ENCODE peak calls at places on chromosomes 5 and 9, in four cellular contexts. I is thyroid gland, R is uterus, L is IMR-90. W is an unnamed sample.
A peak's percentile ranks its signal among the peaks of the same experiment; 100 is the strongest.

GRCh38 chr9:130660683-130661460 is 3.5 kb upstream of the PRDM12 start:
- DNase-seq in I (no peak), R (no peak), L (no peak), W (no peak)

GRCh38 chr5:170631471-170632195 is 127.8 kb downstream of the KCNIP1 start:
- DNase-seq in I (no peak), R (no peak), L (no peak), W (no peak)

GRCh38 chr9:9257999-9258398 is 1354.8 kb downstream of the PTPRD start:
- DNase-seq in I (no peak), R (no peak), L (no peak), W (no peak)

GRCh38 chr5:168987540-168988300 is 313.2 kb downstream of the SLIT3 start:
- DNase-seq in I (peak; percentile 78), R (peak; percentile 74), L (peak; percentile 58), W (peak; percentile 38)

GRCh38 chr5:123670981-123671557 is 159.1 kb downstream of the CSNK1G3 start:
- DNase-seq in I (peak; percentile 54), R (peak; percentile 46), L (peak; percentile 30), W (peak; percentile 37)

GRCh38 chr5:32499261-32499660 is 54.7 kb upstream of the ZFR start:
- DNase-seq in I (no peak), R (no peak), L (no peak), W (no peak)

GRCh38 chr5:121489972-121490371 is 361.7 kb upstream of the FTMT start:
- DNase-seq in I (no peak), R (no peak), L (no peak), W (no peak)

GRCh38 chr5:54387659-54388232 is 67.8 kb upstream of the HSPB3 start:
- DNase-seq in I (no peak), R (no peak), L (peak; percentile 63), W (no peak)

GRCh38 chr5:102341918-102342317 is 45.8 kb upstream of the SLCO4C1 start:
- DNase-seq in I (no peak), R (no peak), L (no peak), W (no peak)

GRCh38 chr5:96714951-96715451 is 52.8 kb downstream of the CAST start:
- DNase-seq in I (peak; percentile 52), R (peak; percentile 55), L (peak; percentile 91), W (peak; percentile 60)

GRCh38 chr9:126317513-126317912 is 9.1 kb upstream of the MVB12B start:
- DNase-seq in I (peak; percentile 8), R (no peak), L (peak; percentile 25), W (no peak)

GRCh38 chr5:11563822-11564221 is 340.4 kb downstream of the CTNND2 start:
- DNase-seq in I (no peak), R (no peak), L (no peak), W (no peak)

GRCh38 chr9:131423171-131423581 is 29.3 kb downstream of the PRRC2B start:
- DNase-seq in I (peak; percentile 94), R (peak; percentile 61), L (peak; percentile 91), W (peak; percentile 70)

GRCh38 chr9:129113645-129114304 is 2.6 kb downstream of the PTPA start:
- DNase-seq in I (no peak), R (no peak), L (no peak), W (no peak)

GRCh38 chr9:89080193-89080592 is 88.9 kb downstream of the S1PR3 start:
- DNase-seq in I (peak; percentile 4), R (peak; percentile 61), L (peak; percentile 23), W (no peak)

GRCh38 chr5:38660194-38660668 is 103.8 kb upstream of the LIFR start:
- DNase-seq in I (no peak), R (no peak), L (no peak), W (no peak)

GRCh38 chr9:134215395-134215708 is 51.0 kb upstream of the RNU6ATAC start:
- DNase-seq in I (no peak), R (no peak), L (no peak), W (no peak)

GRCh38 chr9:38215465-38215864 is 146.4 kb upstream of the SHB start:
- DNase-seq in I (no peak), R (no peak), L (no peak), W (no peak)

GRCh38 chr5:76422175-76422574 is 19.1 kb downstream of the IQGAP2 start:
- DNase-seq in I (peak; percentile 53), R (no peak), L (no peak), W (no peak)

GRCh38 chr5:74640450-74641013 is at the start of gene ENC1:
- DNase-seq in I (peak; percentile 82), R (peak; percentile 58), L (peak; percentile 84), W (peak; percentile 89)

GRCh38 chr9:134050726-134051125 is 17.1 kb downstream of the BRD3 start:
- DNase-seq in I (no peak), R (no peak), L (no peak), W (peak; percentile 19)

GRCh38 chr9:97316904-97317303 is 9.4 kb downstream of the CCDC180 start:
- DNase-seq in I (no peak), R (no peak), L (no peak), W (no peak)

GRCh38 chr9:134571946-134572914 is 69.4 kb upstream of the COL5A1 start:
- DNase-seq in I (no peak), R (peak; percentile 8), L (no peak), W (no peak)

GRCh38 chr9:98097836-98098235 is 21.2 kb downstream of the TRIM14 start:
- DNase-seq in I (peak; percentile 32), R (no peak), L (no peak), W (no peak)

GRCh38 chr5:119333421-119333851 is 22.4 kb upstream of the TNFAIP8 start:
- DNase-seq in I (no peak), R (no peak), L (peak; percentile 21), W (no peak)

GRCh38 chr5:134141346-134142050 is 27.0 kb downstream of the TCF7 start:
- DNase-seq in I (no peak), R (no peak), L (no peak), W (no peak)

GRCh38 chr9:112868956-112869594 is 21.6 kb downstream of the SLC46A2 start:
- DNase-seq in I (no peak), R (no peak), L (no peak), W (no peak)
- TF ChIP-seq POLR2A in I (no peak), R (no peak), L (no peak), W (no peak)

DNA sequence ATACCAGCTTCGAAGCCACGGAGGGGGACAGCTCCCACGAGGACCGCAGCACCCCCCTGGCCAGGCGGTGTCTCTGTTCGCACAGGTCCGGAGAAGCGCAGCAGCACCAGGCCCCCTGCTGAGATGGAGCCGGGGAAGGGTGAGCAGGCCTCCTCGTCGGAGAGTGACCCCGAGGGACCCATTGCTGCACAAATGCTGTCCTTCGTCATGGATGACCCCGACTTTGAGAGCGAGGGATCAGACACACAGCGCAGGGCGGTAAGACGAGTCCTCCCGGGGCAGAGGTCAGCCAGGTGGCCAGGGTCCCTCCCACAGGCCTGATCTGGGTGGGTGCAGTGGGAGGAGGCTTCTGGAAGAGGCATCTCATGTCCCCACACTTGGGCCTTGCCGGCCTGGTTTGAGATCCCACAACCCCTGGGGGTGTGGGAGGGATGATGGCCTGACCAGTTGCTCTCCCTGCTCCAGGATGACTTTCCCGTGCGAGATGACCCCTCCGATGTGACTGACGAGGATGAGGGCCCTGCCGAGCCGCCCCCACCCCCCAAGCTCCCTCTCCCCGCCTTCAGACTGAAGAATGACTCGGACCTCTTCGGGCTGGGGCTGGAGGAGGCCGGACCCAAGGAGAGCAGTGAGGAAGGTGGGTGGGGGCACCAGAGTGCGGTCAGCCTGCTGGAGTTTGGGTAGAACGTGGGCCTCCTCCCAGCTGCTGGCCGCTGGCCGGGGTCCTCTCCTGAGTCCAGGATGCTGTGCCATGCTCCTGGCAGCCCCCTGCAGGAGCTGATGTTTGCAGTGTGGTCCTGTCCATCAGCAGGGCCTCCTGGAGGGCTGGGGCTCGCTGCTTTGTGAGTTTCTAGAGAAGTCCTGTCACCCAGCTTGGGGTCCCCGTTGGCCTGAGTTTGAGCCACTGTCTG is 2.8 kb upstream of the AJM1 start:
- DNase-seq in I (no peak), R (no peak), L (no peak), W (no peak)
- TF ChIP-seq POLR2A in I (no peak), R (no peak), L (no peak), W (no peak)

GRCh38 chr9:115689331-115689730 is 464.3 kb upstream of the PAPPA start:
- DNase-seq in I (no peak), R (no peak), L (no peak), W (no peak)

GRCh38 chr9:115691097-115691496 is 462.5 kb upstream of the PAPPA start:
- DNase-seq in I (no peak), R (no peak), L (peak; percentile 99), W (no peak)

GRCh38 chr9:115691686-115692085 is 461.9 kb upstream of the PAPPA start:
- DNase-seq in I (no peak), R (no peak), L (peak; percentile 90), W (no peak)

GRCh38 chr9:115694991-115695390 is 458.6 kb upstream of the PAPPA start:
- DNase-seq in I (no peak), R (no peak), L (peak; percentile 32), W (no peak)

GRCh38 chr9:115694014-115694413 is 459.6 kb upstream of the PAPPA start:
- DNase-seq in I (no peak), R (no peak), L (peak; percentile 93), W (no peak)
- TF ChIP-seq POLR2A in I (no peak), R (no peak), L (no peak), W (no peak)

GRCh38 chr9:132768932-132769894 is 98.9 kb downstream of the GTF3C4 start:
- DNase-seq in I (peak; percentile 52), R (peak; percentile 38), L (peak; percentile 25), W (peak; percentile 76)
- TF ChIP-seq POLR2A in I (peak; percentile 30), R (no peak), L (no peak), W (no peak)

GRCh38 chr9:137802021-137802420 is 75.6 kb upstream of the CACNA1B start:
- DNase-seq in I (no peak), R (no peak), L (no peak), W (no peak)

GRCh38 chr9:137798901-137799629 is 78.5 kb upstream of the CACNA1B start:
- DNase-seq in I (no peak), R (no peak), L (no peak), W (no peak)

GRCh38 chr9:137801023-137801319 is 76.6 kb upstream of the CACNA1B start:
- DNase-seq in I (no peak), R (no peak), L (no peak), W (no peak)

GRCh38 chr9:137799630-137799983 is 78.0 kb upstream of the CACNA1B start:
- DNase-seq in I (no peak), R (no peak), L (no peak), W (no peak)

GRCh38 chr9:137800196-137801022 is 77.2 kb upstream of the CACNA1B start:
- DNase-seq in I (no peak), R (no peak), L (no peak), W (no peak)
- TF ChIP-seq POLR2A in I (no peak), R (no peak), L (no peak), W (no peak)

W was measured in heart left ventricle.